ENCODE peak calls at places on chromosomes 6 and 20, in eight cellular contexts. T, W, O, R, E, P, N and M are unnamed samples.
A peak's percentile ranks its signal among the peaks of the same experiment; 100 is the strongest.

GRCh38 chr6:37036146-37036545 is 30.7 kb downstream of the FGD2 start:
- DNase-seq in W (no peak), R (no peak), O (no peak), P (no peak), E (no peak), T (no peak), N (no peak), M (no peak)

GRCh38 chr6:4732691-4733315 is 43.4 kb upstream of the CDYL start:
- DNase-seq in N (peak; percentile 55), W (peak; percentile 3), R (peak; percentile 72), P (peak; percentile 40), E (no peak), O (no peak), T (peak; percentile 86), M (peak; percentile 34)

GRCh38 chr6:134589512-134589911 is 271.6 kb upstream of the SGK1 start:
- DNase-seq in T (peak; percentile 98), O (no peak), R (no peak), P (no peak), W (no peak), E (no peak), N (no peak), M (peak; percentile 40)

GRCh38 chr20:46195264-46196038 is 77.3 kb downstream of the CD40 start:
- DNase-seq in P (no peak), E (no peak), O (no peak), T (no peak), R (no peak), N (no peak), W (no peak), M (no peak)

GRCh38 chr20:23153696-23154341 is 67.7 kb upstream of the CD93 start:
- DNase-seq in W (no peak), P (no peak), O (no peak), T (no peak), N (no peak), R (no peak), E (no peak), M (no peak)

GRCh38 chr6:166556871-166557322 is 29.6 kb downstream of the RAMACL start:
- DNase-seq in P (peak; percentile 57), T (no peak), R (peak; percentile 87), O (no peak), W (peak; percentile 86), E (no peak), N (peak; percentile 33), M (peak; percentile 72)

GRCh38 chr20:62370115-62370806 is 3.1 kb upstream of the LAMA5 start:
- DNase-seq in W (no peak), P (no peak), N (no peak), T (no peak), E (no peak), R (no peak), O (no peak), M (peak; percentile 75)

GRCh38 chr20:3045042-3045815 is 623 bp upstream of the MRPS26 start:
- DNase-seq in P (no peak), E (peak; percentile 85), W (no peak), O (peak; percentile 58), N (no peak), R (peak; percentile 74), T (peak; percentile 59), M (peak; percentile 81)

GRCh38 chr6:116217069-116217468 is 36.8 kb downstream of the TSPYL4 start:
- DNase-seq in N (peak; percentile 9), P (no peak), O (no peak), T (no peak), R (no peak), E (peak; percentile 30), W (no peak), M (no peak)

GRCh38 chr6:32075781-32076494 is 33.2 kb downstream of the TNXB start:
- DNase-seq in O (no peak), R (no peak), T (no peak), N (no peak), W (no peak), E (no peak), P (no peak), M (no peak)

GRCh38 chr20:25318471-25319240 is 70.8 kb downstream of the PYGB start:
- DNase-seq in R (no peak), P (peak; percentile 8), E (no peak), N (no peak), T (no peak), O (no peak), W (peak; percentile 60), M (no peak)

GRCh38 chr6:17032595-17033591 is 69.0 kb upstream of the STMND1 start:
- DNase-seq in E (peak; percentile 9), R (peak; percentile 88), N (no peak), P (peak; percentile 57), T (peak; percentile 90), O (no peak), W (peak; percentile 55), M (peak; percentile 39)

GRCh38 chr20:52379723-52380336 is 188.3 kb upstream of the ZFP64 start:
- DNase-seq in W (no peak), O (peak; percentile 16), P (no peak), T (no peak), R (peak; percentile 16), E (peak; percentile 9), N (peak; percentile 45), M (peak; percentile 2)

GRCh38 chr6:36962874-36963273 is 8.3 kb downstream of the PI16 start:
- DNase-seq in P (peak; percentile 58), E (no peak), N (peak; percentile 89), W (peak; percentile 50), R (no peak), O (peak; percentile 73), T (no peak), M (no peak)

GRCh38 chr6:154478021-154478651 is 32.3 kb downstream of the CNKSR3 start:
- DNase-seq in W (no peak), O (no peak), P (no peak), T (no peak), R (peak; percentile 34), N (no peak), E (no peak), M (no peak)

GRCh38 chr6:73817238-73817637 is 121.2 kb downstream of the CD109 start:
- DNase-seq in T (no peak), P (no peak), O (no peak), W (no peak), N (no peak), R (no peak), E (no peak), M (no peak)

GRCh38 chr6:156282087-156282486 is 495.1 kb upstream of the ARID1B start:
- DNase-seq in E (no peak), R (no peak), N (no peak), O (no peak), W (no peak), P (no peak), T (no peak), M (no peak)

GRCh38 chr6:131688286-131688685 is 12.9 kb downstream of the OR2A4 start:
- DNase-seq in T (no peak), O (no peak), W (no peak), E (no peak), P (no peak), N (no peak), R (no peak), M (no peak)

GRCh38 chr20:63309261-63310071 is 16.5 kb downstream of the COL20A1 start:
- DNase-seq in R (no peak), P (peak; percentile 49), T (no peak), W (no peak), N (peak; percentile 84), O (no peak), E (peak; percentile 25), M (no peak)

GRCh38 chr6:170441316-170441715 is 111.8 kb downstream of the PSMB1 start:
- DNase-seq in T (no peak), E (no peak), O (no peak), N (no peak), R (peak; percentile 51), W (no peak), P (no peak), M (no peak)

GRCh38 chr6:21354805-21355238 is 238.7 kb upstream of the SOX4 start:
- DNase-seq in T (no peak), W (no peak), P (no peak), O (no peak), R (no peak), N (no peak), E (peak; percentile 73), M (no peak)

GRCh38 chr20:40997116-40997515 is 31.5 kb upstream of the TOP1 start:
- DNase-seq in R (no peak), P (no peak), N (peak; percentile 46), T (no peak), E (no peak), O (no peak), W (no peak), M (no peak)

GRCh38 chr6:5086294-5086890 is 1.3 kb downstream of the PPP1R3G start:
- DNase-seq in W (no peak), O (no peak), P (no peak), N (peak; percentile 60), R (no peak), T (no peak), E (no peak), M (no peak)